ENCODE peak calls at places on chromosomes 4 and X, in nine cellular contexts. A, P, D, S, O, B, T, X and J are unnamed samples. For H3K4me1, the result is how much of the 10 kb centered on the place peaks cover.

GRCh38 chrX:122046815-122047214 is 999.4 kb downstream of the GLUD2 start:
- DNase-seq in B (no peak), D (no peak), A (no peak), O (no peak), P (no peak), X (no peak), T (no peak), S (no peak), J (no peak)

GRCh38 chr4:10582966-10583365 is 101.6 kb downstream of the CLNK start:
- DNase-seq in D (no peak), X (no peak), S (no peak), A (no peak), P (no peak), B (no peak), T (no peak), O (no peak), J (no peak)

GRCh38 chrX:73943572-73943899 is 360.4 kb upstream of the ZCCHC13 start:
- DNase-seq in A (no peak), O (no peak), D (no peak), T (no peak), X (no peak), S (no peak), P (no peak), B (no peak), J (no peak)

GRCh38 chr4:32560306-32560705 is 1840.1 kb downstream of the PCDH7 start:
- DNase-seq in A (no peak), B (no peak), S (no peak), D (peak), T (no peak), O (no peak), X (no peak), P (no peak), J (peak)

GRCh38 chr4:35493977-35494376 is 750.3 kb downstream of the ARAP2 start:
- DNase-seq in X (no peak), T (no peak), S (no peak), B (peak), D (no peak), A (no peak), O (no peak), P (no peak), J (no peak)

GRCh38 chr4:85708468-85708867 is 233.5 kb downstream of the ARHGAP24 start:
- DNase-seq in A (no peak), D (peak), B (no peak), T (no peak), X (no peak), S (no peak), O (peak), P (no peak), J (no peak)

GRCh38 chr4:24274401-24275035 is 309.8 kb downstream of the DHX15 start:
- DNase-seq in T (no peak), O (no peak), X (no peak), A (peak), P (no peak), S (no peak), D (no peak), B (no peak), J (no peak)

GRCh38 chr4:21198683-21199082 is 498.4 kb downstream of the PACRGL start:
- DNase-seq in X (no peak), P (no peak), B (no peak), S (no peak), O (no peak), A (no peak), T (no peak), D (no peak), J (no peak)

GRCh38 chrX:111041018-111041462 is 55.0 kb upstream of the PAK3 start:
- DNase-seq in T (no peak), P (peak), D (no peak), X (no peak), B (no peak), A (peak), S (no peak), O (peak), J (peak)

GRCh38 chr4:7431696-7432530 is 2.8 kb downstream of the PSAPL1 start:
- DNase-seq in D (no peak), O (no peak), P (no peak), B (peak), A (no peak), T (no peak), S (no peak), X (no peak), J (no peak)

GRCh38 chr4:76430519-76431388 is 4.3 kb upstream of the SHROOM3 start:
- DNase-seq in B (no peak), S (peak), O (peak), A (peak), X (peak), P (no peak), T (no peak), D (peak), J (peak)

GRCh38 chrX:15749642-15750610 is 11.9 kb downstream of the CA5B start:
- DNase-seq in A (peak), D (no peak), O (no peak), X (no peak), B (peak), T (no peak), S (peak), P (peak), J (no peak)

GRCh38 chrX:12844319-12844718 is 22.6 kb upstream of the TLR7 start:
- DNase-seq in P (no peak), S (no peak), T (no peak), D (no peak), A (no peak), X (no peak), B (no peak), O (no peak), J (no peak)
- H3K4me3 ChIP-seq in P (peak), S (peak), T (no peak), D (no peak), A (no peak), X (no peak), B (no peak), O (no peak), J (no peak)

DNA sequence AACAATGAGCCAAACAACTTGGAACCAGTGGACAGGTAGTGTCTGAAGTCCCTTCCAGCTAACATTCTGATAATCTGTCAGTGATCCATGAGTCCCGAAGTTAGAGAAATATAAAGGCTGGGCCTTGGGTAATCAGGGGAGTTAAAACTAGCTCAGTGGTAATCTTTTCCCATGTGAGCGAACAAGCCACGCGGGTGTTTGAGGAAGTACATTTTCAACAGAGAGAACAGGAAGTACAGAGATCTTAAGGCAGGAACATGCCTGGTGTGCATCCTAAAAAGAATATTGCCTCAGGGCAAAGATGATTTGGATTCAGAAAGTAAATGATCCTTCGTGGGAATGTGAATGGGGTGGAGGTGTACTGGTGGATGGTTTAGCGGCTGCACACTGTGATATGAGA is 42.9 kb downstream of the FNIP2 start:
- DNase-seq in B (no peak), T (no peak), P (no peak), A (no peak), D (no peak), X (no peak), O (no peak), S (peak), J (no peak)
- H3K4me1 ChIP-seq in B (under half), T (under half), P (under half), A (under half), D (half or more), X (under half), O (under half), S (under half), J (under half)

GRCh38 chrX:87516716-87517115 is 886 bp upstream of the KLHL4 start:
- DNase-seq in P (no peak), T (no peak), O (no peak), A (peak), B (no peak), S (no peak), D (no peak), X (no peak), J (no peak)
- H3K4me3 ChIP-seq in P (no peak), T (no peak), O (no peak), A (no peak), B (no peak), S (no peak), D (peak), X (peak), J (no peak)

GRCh38 chr4:13545394-13545808 is 1.1 kb upstream of the NKX3-2 start:
- DNase-seq in A (no peak), P (no peak), O (no peak), X (no peak), D (no peak), T (no peak), B (no peak), S (no peak), J (no peak)

GRCh38 chr4:13548059-13548983 is 4.0 kb upstream of the NKX3-2 start:
- DNase-seq in P (no peak), B (no peak), D (no peak), O (peak), S (no peak), X (no peak), A (no peak), T (no peak), J (peak)

GRCh38 chr4:13546374-13546854 is 2.1 kb upstream of the NKX3-2 start:
- DNase-seq in A (no peak), P (no peak), O (no peak), T (no peak), S (no peak), B (no peak), D (no peak), X (no peak), J (no peak)

GRCh38 chr4:13547563-13548041 is 3.3 kb upstream of the NKX3-2 start:
- DNase-seq in S (peak), B (no peak), D (peak), A (no peak), T (no peak), O (peak), X (no peak), P (peak), J (peak)

DNA sequence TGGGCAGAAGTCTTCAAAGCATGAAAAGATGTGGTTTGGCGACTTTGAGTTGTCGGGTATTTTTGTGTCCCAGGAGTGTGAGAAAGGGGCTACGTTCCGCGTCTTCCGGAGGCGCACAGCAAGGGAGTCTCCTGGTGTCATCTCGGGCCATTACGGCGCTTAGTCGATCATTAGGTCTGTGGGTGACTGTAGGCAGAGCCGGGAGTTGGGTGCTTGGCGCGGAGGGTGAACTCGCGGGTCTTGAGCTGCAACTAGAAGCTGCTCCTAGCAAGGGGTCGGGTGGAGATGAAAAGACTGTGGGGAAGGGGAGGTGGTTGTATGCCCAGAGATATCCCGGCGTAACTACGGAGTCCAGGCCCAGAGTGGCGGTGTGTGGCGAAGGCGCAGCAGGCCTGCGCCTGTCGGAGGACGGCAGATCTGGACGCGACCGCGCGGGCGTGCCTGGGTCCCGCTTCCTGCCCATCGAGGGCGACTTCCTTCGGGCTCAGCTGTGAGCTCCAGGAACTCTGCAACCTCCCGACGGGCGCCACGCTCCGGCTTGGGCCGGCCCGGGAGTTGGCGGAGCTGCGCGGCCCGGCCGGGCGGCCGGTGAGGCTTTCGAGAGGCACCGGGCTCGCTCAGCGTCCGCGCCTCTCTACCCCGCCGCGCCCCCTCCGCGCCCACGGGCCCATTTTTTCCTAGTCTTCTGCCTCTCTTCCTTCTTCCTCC is 2.7 kb upstream of the NKX3-2 start:
- DNase-seq in B (no peak), D (no peak), S (peak), A (no peak), P (no peak), O (peak), T (no peak), X (no peak), J (no peak)
- H3K4me1 ChIP-seq in B (under half), D (under half), S (under half), A (under half), P (under half), O (under half), T (under half), X (under half), J (under half)

DNA sequence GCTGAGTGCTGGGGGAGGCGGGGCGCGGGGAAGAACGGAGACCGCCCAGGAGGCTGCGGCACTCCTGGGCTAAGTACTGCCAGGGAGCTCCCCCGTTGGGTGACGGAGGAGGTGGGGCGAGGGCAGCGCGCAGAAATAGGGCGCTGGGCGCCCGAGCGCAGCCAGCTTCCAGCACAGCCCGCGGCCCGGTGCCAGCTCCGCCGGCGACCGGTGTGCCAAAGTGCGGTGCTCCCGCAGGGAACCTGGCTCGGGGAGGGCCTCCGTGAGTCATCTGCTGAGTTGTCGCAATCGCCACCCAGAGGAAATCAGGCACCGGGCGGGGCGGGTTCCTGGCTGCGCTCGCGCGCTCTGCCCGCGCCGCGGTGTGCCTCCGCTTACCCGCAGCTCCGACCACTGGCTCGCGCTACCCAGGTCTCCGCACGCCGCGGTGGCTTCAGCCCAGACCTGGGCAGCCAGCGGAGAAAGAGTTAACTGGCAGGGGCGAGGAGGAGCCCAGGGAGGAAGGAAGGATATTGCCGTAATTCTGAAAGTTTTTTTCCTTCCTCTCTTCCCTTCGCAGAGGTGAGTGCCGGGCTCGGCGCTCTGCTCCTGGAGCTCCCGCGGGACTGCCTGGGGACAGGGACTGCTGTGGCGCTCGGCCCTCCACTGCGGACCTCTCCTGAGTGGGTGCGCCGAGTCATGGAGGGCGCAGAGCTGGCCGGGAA is at the start of gene GPAT3:
- DNase-seq in A (peak), T (peak), X (peak), O (peak), P (peak), B (peak), D (peak), S (no peak), J (peak)
- H3K4me3 ChIP-seq in A (peak), T (peak), X (peak), O (peak), P (peak), B (peak), D (peak), S (no peak), J (peak)

GRCh38 chr4:140153419-140153743 is 603 bp downstream of the MAML3 start:
- DNase-seq in T (no peak), P (no peak), D (no peak), A (no peak), X (no peak), O (no peak), S (no peak), B (no peak), J (no peak)
- H3K4me1 ChIP-seq in T (under half), P (under half), D (under half), A (under half), X (under half), O (under half), S (half or more), B (under half), J (under half)